ENCODE peak calls at places on chromosome 9, in six cellular contexts. One of them, this sample, is unnamed.

GRCh38 chr9:8874482-8874881 is 1074.9 kb upstream of the DMAC1 start:
- DNase-seq in HFFc6: no peak
- DNase-seq in stimulated activated CD4-positive, alpha-beta T cell treated with anti-CD3 and anti-CD28 coated beads, Interleukin-4, amount 100 ng/mL, for 1 hour: no peak
- DNase-seq in iPS-NIHi11: no peak
- DNase-seq in psoas muscle: no peak
- DNase-seq in GM23338: no peak
- DNase-seq in this sample: no peak

GRCh38 chr9:117156150-117156688 is 258.6 kb downstream of the ASTN2 start:
- DNase-seq in HFFc6: no peak
- DNase-seq in stimulated activated CD4-positive, alpha-beta T cell treated with anti-CD3 and anti-CD28 coated beads, Interleukin-4, amount 100 ng/mL, for 1 hour: no peak
- DNase-seq in iPS-NIHi11: no peak
- DNase-seq in psoas muscle: no peak
- DNase-seq in GM23338: no peak
- DNase-seq in this sample: no peak

GRCh38 chr9:135890896-135891631 is 16.3 kb downstream of the CAMSAP1 start:
- DNase-seq in HFFc6: no peak
- DNase-seq in stimulated activated CD4-positive, alpha-beta T cell treated with anti-CD3 and anti-CD28 coated beads, Interleukin-4, amount 100 ng/mL, for 1 hour: no peak
- DNase-seq in iPS-NIHi11: no peak
- DNase-seq in psoas muscle: no peak
- DNase-seq in GM23338: no peak
- DNase-seq in this sample: no peak

GRCh38 chr9:109320338-109320733 is 523 bp downstream of the EPB41L4B start:
- DNase-seq in HFFc6: no peak
- DNase-seq in stimulated activated CD4-positive, alpha-beta T cell treated with anti-CD3 and anti-CD28 coated beads, Interleukin-4, amount 100 ng/mL, for 1 hour: no peak
- DNase-seq in iPS-NIHi11: peak
- DNase-seq in psoas muscle: peak
- DNase-seq in GM23338: peak
- DNase-seq in this sample: no peak

GRCh38 chr9:107932601-107933000 is 443.0 kb upstream of the KLF4 start:
- DNase-seq in HFFc6: no peak
- DNase-seq in stimulated activated CD4-positive, alpha-beta T cell treated with anti-CD3 and anti-CD28 coated beads, Interleukin-4, amount 100 ng/mL, for 1 hour: no peak
- DNase-seq in iPS-NIHi11: no peak
- DNase-seq in psoas muscle: no peak
- DNase-seq in GM23338: no peak
- DNase-seq in this sample: no peak

GRCh38 chr9:31023793-31024192 is 1360.7 kb upstream of the ACO1 start:
- DNase-seq in HFFc6: no peak
- DNase-seq in stimulated activated CD4-positive, alpha-beta T cell treated with anti-CD3 and anti-CD28 coated beads, Interleukin-4, amount 100 ng/mL, for 1 hour: no peak
- DNase-seq in iPS-NIHi11: no peak
- DNase-seq in psoas muscle: no peak
- DNase-seq in GM23338: no peak
- DNase-seq in this sample: no peak

GRCh38 chr9:118529624-118530214 is 825.5 kb downstream of the TLR4 start:
- DNase-seq in HFFc6: no peak
- DNase-seq in stimulated activated CD4-positive, alpha-beta T cell treated with anti-CD3 and anti-CD28 coated beads, Interleukin-4, amount 100 ng/mL, for 1 hour: no peak
- DNase-seq in iPS-NIHi11: no peak
- DNase-seq in psoas muscle: no peak
- DNase-seq in GM23338: no peak
- DNase-seq in this sample: no peak

GRCh38 chr9:124018731-124019697 is 7.4 kb downstream of the LHX2 start:
- DNase-seq in HFFc6: no peak
- DNase-seq in stimulated activated CD4-positive, alpha-beta T cell treated with anti-CD3 and anti-CD28 coated beads, Interleukin-4, amount 100 ng/mL, for 1 hour: no peak
- DNase-seq in iPS-NIHi11: no peak
- DNase-seq in psoas muscle: no peak
- DNase-seq in GM23338: peak
- DNase-seq in this sample: no peak

GRCh38 chr9:137313956-137314560 is 12.0 kb upstream of the NRARP start:
- DNase-seq in HFFc6: no peak
- DNase-seq in stimulated activated CD4-positive, alpha-beta T cell treated with anti-CD3 and anti-CD28 coated beads, Interleukin-4, amount 100 ng/mL, for 1 hour: no peak
- DNase-seq in iPS-NIHi11: peak
- DNase-seq in psoas muscle: no peak
- DNase-seq in GM23338: no peak
- DNase-seq in this sample: no peak

GRCh38 chr9:32866292-32866691 is 83.0 kb downstream of the TMEM215 start:
- DNase-seq in HFFc6: no peak
- DNase-seq in stimulated activated CD4-positive, alpha-beta T cell treated with anti-CD3 and anti-CD28 coated beads, Interleukin-4, amount 100 ng/mL, for 1 hour: no peak
- DNase-seq in iPS-NIHi11: no peak
- DNase-seq in psoas muscle: no peak
- DNase-seq in GM23338: no peak
- DNase-seq in this sample: no peak

GRCh38 chr9:117035546-117035945 is 348.4 kb downstream of the TRIM32 start:
- DNase-seq in HFFc6: no peak
- DNase-seq in stimulated activated CD4-positive, alpha-beta T cell treated with anti-CD3 and anti-CD28 coated beads, Interleukin-4, amount 100 ng/mL, for 1 hour: no peak
- DNase-seq in iPS-NIHi11: no peak
- DNase-seq in psoas muscle: no peak
- DNase-seq in GM23338: no peak
- DNase-seq in this sample: no peak

GRCh38 chr9:99197987-99198386 is 23.8 kb downstream of the ALG2 start:
- DNase-seq in HFFc6: no peak
- DNase-seq in stimulated activated CD4-positive, alpha-beta T cell treated with anti-CD3 and anti-CD28 coated beads, Interleukin-4, amount 100 ng/mL, for 1 hour: no peak
- DNase-seq in iPS-NIHi11: peak
- DNase-seq in psoas muscle: no peak
- DNase-seq in GM23338: peak
- DNase-seq in this sample: no peak

GRCh38 chr9:38682713-38683112 is 37.2 kb downstream of the FAM240B start:
- DNase-seq in HFFc6: peak
- DNase-seq in stimulated activated CD4-positive, alpha-beta T cell treated with anti-CD3 and anti-CD28 coated beads, Interleukin-4, amount 100 ng/mL, for 1 hour: no peak
- DNase-seq in iPS-NIHi11: peak
- DNase-seq in psoas muscle: no peak
- DNase-seq in GM23338: peak
- DNase-seq in this sample: no peak

GRCh38 chr9:127944586-127945218 is 7.0 kb upstream of the DPM2 start:
- DNase-seq in HFFc6: no peak
- DNase-seq in stimulated activated CD4-positive, alpha-beta T cell treated with anti-CD3 and anti-CD28 coated beads, Interleukin-4, amount 100 ng/mL, for 1 hour: no peak
- DNase-seq in iPS-NIHi11: no peak
- DNase-seq in psoas muscle: no peak
- DNase-seq in GM23338: no peak
- DNase-seq in this sample: no peak

GRCh38 chr9:69564557-69564956 is 107.6 kb downstream of the APBA1 start:
- DNase-seq in HFFc6: no peak
- DNase-seq in stimulated activated CD4-positive, alpha-beta T cell treated with anti-CD3 and anti-CD28 coated beads, Interleukin-4, amount 100 ng/mL, for 1 hour: no peak
- DNase-seq in iPS-NIHi11: no peak
- DNase-seq in psoas muscle: no peak
- DNase-seq in GM23338: no peak
- DNase-seq in this sample: no peak

GRCh38 chr9:115400801-115401200 is 282.8 kb upstream of the TNC start:
- DNase-seq in HFFc6: peak
- DNase-seq in stimulated activated CD4-positive, alpha-beta T cell treated with anti-CD3 and anti-CD28 coated beads, Interleukin-4, amount 100 ng/mL, for 1 hour: no peak
- DNase-seq in iPS-NIHi11: no peak
- DNase-seq in psoas muscle: peak
- DNase-seq in GM23338: no peak
- DNase-seq in this sample: no peak

GRCh38 chr9:128972956-128973355 is 25.5 kb downstream of the NUP188 start:
- DNase-seq in HFFc6: peak
- DNase-seq in stimulated activated CD4-positive, alpha-beta T cell treated with anti-CD3 and anti-CD28 coated beads, Interleukin-4, amount 100 ng/mL, for 1 hour: no peak
- DNase-seq in iPS-NIHi11: no peak
- DNase-seq in psoas muscle: no peak
- DNase-seq in GM23338: no peak
- DNase-seq in this sample: no peak

GRCh38 chr9:4349841-4350418 is 50.1 kb upstream of the GLIS3 start:
- DNase-seq in HFFc6: no peak
- DNase-seq in stimulated activated CD4-positive, alpha-beta T cell treated with anti-CD3 and anti-CD28 coated beads, Interleukin-4, amount 100 ng/mL, for 1 hour: no peak
- DNase-seq in iPS-NIHi11: no peak
- DNase-seq in psoas muscle: no peak
- DNase-seq in GM23338: peak
- DNase-seq in this sample: no peak

GRCh38 chr9:92176068-92176799 is 61.0 kb upstream of the SPTLC1 start:
- DNase-seq in HFFc6: no peak
- DNase-seq in stimulated activated CD4-positive, alpha-beta T cell treated with anti-CD3 and anti-CD28 coated beads, Interleukin-4, amount 100 ng/mL, for 1 hour: no peak
- DNase-seq in iPS-NIHi11: peak
- DNase-seq in psoas muscle: no peak
- DNase-seq in GM23338: peak
- DNase-seq in this sample: no peak

GRCh38 chr9:573551-574410 is 267.7 kb upstream of the DMRT1 start:
- DNase-seq in HFFc6: no peak
- DNase-seq in stimulated activated CD4-positive, alpha-beta T cell treated with anti-CD3 and anti-CD28 coated beads, Interleukin-4, amount 100 ng/mL, for 1 hour: no peak
- DNase-seq in iPS-NIHi11: peak
- DNase-seq in psoas muscle: no peak
- DNase-seq in GM23338: peak
- DNase-seq in this sample: no peak

GRCh38 chr9:108637340-108637739 is 218.4 kb downstream of the ACTL7B start:
- DNase-seq in HFFc6: no peak
- DNase-seq in stimulated activated CD4-positive, alpha-beta T cell treated with anti-CD3 and anti-CD28 coated beads, Interleukin-4, amount 100 ng/mL, for 1 hour: no peak
- DNase-seq in iPS-NIHi11: peak
- DNase-seq in psoas muscle: no peak
- DNase-seq in GM23338: peak
- DNase-seq in this sample: no peak

GRCh38 chr9:115022760-115023434 is 92.5 kb upstream of the TNFSF8 start:
- DNase-seq in HFFc6: peak
- DNase-seq in stimulated activated CD4-positive, alpha-beta T cell treated with anti-CD3 and anti-CD28 coated beads, Interleukin-4, amount 100 ng/mL, for 1 hour: no peak
- DNase-seq in iPS-NIHi11: no peak
- DNase-seq in psoas muscle: no peak
- DNase-seq in GM23338: no peak
- DNase-seq in this sample: no peak

GRCh38 chr9:120636194-120636957 is 56.4 kb upstream of the CDK5RAP2 start:
- DNase-seq in HFFc6: no peak
- DNase-seq in stimulated activated CD4-positive, alpha-beta T cell treated with anti-CD3 and anti-CD28 coated beads, Interleukin-4, amount 100 ng/mL, for 1 hour: no peak
- DNase-seq in iPS-NIHi11: no peak
- DNase-seq in psoas muscle: no peak
- DNase-seq in GM23338: no peak
- DNase-seq in this sample: no peak

GRCh38 chr9:125889524-125890473 is 142.6 kb downstream of the PBX3 start:
- DNase-seq in HFFc6: no peak
- DNase-seq in stimulated activated CD4-positive, alpha-beta T cell treated with anti-CD3 and anti-CD28 coated beads, Interleukin-4, amount 100 ng/mL, for 1 hour: peak
- DNase-seq in iPS-NIHi11: peak
- DNase-seq in psoas muscle: peak
- DNase-seq in GM23338: peak
- DNase-seq in this sample: no peak

GRCh38 chr9:83032065-83032625 is 30.8 kb downstream of the RASEF start:
- DNase-seq in HFFc6: no peak
- DNase-seq in stimulated activated CD4-positive, alpha-beta T cell treated with anti-CD3 and anti-CD28 coated beads, Interleukin-4, amount 100 ng/mL, for 1 hour: no peak
- DNase-seq in iPS-NIHi11: no peak
- DNase-seq in psoas muscle: no peak
- DNase-seq in GM23338: no peak
- DNase-seq in this sample: no peak

GRCh38 chr9:138028596-138028995 is 151.0 kb downstream of the CACNA1B start:
- DNase-seq in HFFc6: no peak
- DNase-seq in stimulated activated CD4-positive, alpha-beta T cell treated with anti-CD3 and anti-CD28 coated beads, Interleukin-4, amount 100 ng/mL, for 1 hour: no peak
- DNase-seq in iPS-NIHi11: no peak
- DNase-seq in psoas muscle: no peak
- DNase-seq in GM23338: peak
- DNase-seq in this sample: no peak

GRCh38 chr9:12640021-12640587 is 53.1 kb upstream of the TYRP1 start:
- DNase-seq in HFFc6: peak
- DNase-seq in stimulated activated CD4-positive, alpha-beta T cell treated with anti-CD3 and anti-CD28 coated beads, Interleukin-4, amount 100 ng/mL, for 1 hour: no peak
- DNase-seq in iPS-NIHi11: peak
- DNase-seq in psoas muscle: no peak
- DNase-seq in GM23338: peak
- DNase-seq in this sample: no peak

GRCh38 chr9:70398145-70398556 is 16.3 kb downstream of the KLF9 start:
- DNase-seq in HFFc6: no peak
- DNase-seq in stimulated activated CD4-positive, alpha-beta T cell treated with anti-CD3 and anti-CD28 coated beads, Interleukin-4, amount 100 ng/mL, for 1 hour: no peak
- DNase-seq in iPS-NIHi11: no peak
- DNase-seq in psoas muscle: no peak
- DNase-seq in GM23338: no peak
- DNase-seq in this sample: no peak

GRCh38 chr9:101509572-101509971 is 24.1 kb upstream of the RNF20 start:
- DNase-seq in HFFc6: no peak
- DNase-seq in stimulated activated CD4-positive, alpha-beta T cell treated with anti-CD3 and anti-CD28 coated beads, Interleukin-4, amount 100 ng/mL, for 1 hour: no peak
- DNase-seq in iPS-NIHi11: no peak
- DNase-seq in psoas muscle: no peak
- DNase-seq in GM23338: no peak
- DNase-seq in this sample: no peak

GRCh38 chr9:127177221-127177620 is 54.8 kb upstream of the ANGPTL2 start:
- DNase-seq in HFFc6: no peak
- DNase-seq in stimulated activated CD4-positive, alpha-beta T cell treated with anti-CD3 and anti-CD28 coated beads, Interleukin-4, amount 100 ng/mL, for 1 hour: no peak
- DNase-seq in iPS-NIHi11: no peak
- DNase-seq in psoas muscle: no peak
- DNase-seq in GM23338: no peak
- DNase-seq in this sample: no peak

GRCh38 chr9:97188545-97188944 is 118.9 kb upstream of the CCDC180 start:
- DNase-seq in HFFc6: no peak
- DNase-seq in stimulated activated CD4-positive, alpha-beta T cell treated with anti-CD3 and anti-CD28 coated beads, Interleukin-4, amount 100 ng/mL, for 1 hour: no peak
- DNase-seq in iPS-NIHi11: no peak
- DNase-seq in psoas muscle: no peak
- DNase-seq in GM23338: no peak
- DNase-seq in this sample: no peak

GRCh38 chr9:127862075-127863011 is 7.9 kb upstream of the ENG start:
- DNase-seq in HFFc6: no peak
- DNase-seq in stimulated activated CD4-positive, alpha-beta T cell treated with anti-CD3 and anti-CD28 coated beads, Interleukin-4, amount 100 ng/mL, for 1 hour: peak
- DNase-seq in iPS-NIHi11: no peak
- DNase-seq in psoas muscle: peak
- DNase-seq in GM23338: no peak
- DNase-seq in this sample: peak

GRCh38 chr9:121902483-121903135 is 190.5 kb downstream of the TTLL11 start:
- DNase-seq in HFFc6: peak
- DNase-seq in stimulated activated CD4-positive, alpha-beta T cell treated with anti-CD3 and anti-CD28 coated beads, Interleukin-4, amount 100 ng/mL, for 1 hour: no peak
- DNase-seq in iPS-NIHi11: no peak
- DNase-seq in psoas muscle: no peak
- DNase-seq in GM23338: no peak
- DNase-seq in this sample: no peak

GRCh38 chr9:34380034-34380510 is 3.4 kb upstream of the MYORG start:
- DNase-seq in HFFc6: no peak
- DNase-seq in stimulated activated CD4-positive, alpha-beta T cell treated with anti-CD3 and anti-CD28 coated beads, Interleukin-4, amount 100 ng/mL, for 1 hour: peak
- DNase-seq in iPS-NIHi11: no peak
- DNase-seq in psoas muscle: no peak
- DNase-seq in GM23338: peak
- DNase-seq in this sample: no peak

GRCh38 chr9:80866576-80867227 is 822.6 kb downstream of the TLE1 start:
- DNase-seq in HFFc6: no peak
- DNase-seq in stimulated activated CD4-positive, alpha-beta T cell treated with anti-CD3 and anti-CD28 coated beads, Interleukin-4, amount 100 ng/mL, for 1 hour: no peak
- DNase-seq in iPS-NIHi11: no peak
- DNase-seq in psoas muscle: no peak
- DNase-seq in GM23338: no peak
- DNase-seq in this sample: no peak